ENCODE peak calls at places on chromosomes 7 and 10, in eight cellular contexts. One of them, this sample, is unnamed.

GRCh38 chr10:77029684-77030407 is 607.8 kb downstream of the KCNMA1 start:
- DNase-seq in nephron progenitor cell: no peak
- DNase-seq in mesothelial cell of epicardium: no peak
- DNase-seq in heart right ventricle: no peak
- DNase-seq in BJ: no peak
- DNase-seq in lower lobe of right lung: no peak
- DNase-seq in A549: no peak
- DNase-seq in D721Med: no peak
- DNase-seq in this sample: no peak

GRCh38 chr10:86258488-86258887 is 108.1 kb downstream of the GRID1 start:
- DNase-seq in heart right ventricle: no peak
- DNase-seq in A549: no peak
- DNase-seq in nephron progenitor cell: no peak
- DNase-seq in mesothelial cell of epicardium: no peak
- DNase-seq in lower lobe of right lung: no peak
- DNase-seq in BJ: no peak
- DNase-seq in D721Med: no peak
- DNase-seq in this sample: no peak

GRCh38 chr7:87218941-87219544 is 489 bp downstream of the TMEM243 start:
- DNase-seq in nephron progenitor cell: peak; percentile 41
- DNase-seq in heart right ventricle: peak; percentile 59
- DNase-seq in mesothelial cell of epicardium: no peak
- DNase-seq in BJ: no peak
- DNase-seq in D721Med: no peak
- DNase-seq in lower lobe of right lung: peak; percentile 90
- DNase-seq in A549: peak; percentile 50
- DNase-seq in this sample: no peak

GRCh38 chr7:74325230-74325565 is 36.0 kb downstream of the CLIP2 start:
- DNase-seq in BJ: no peak
- DNase-seq in nephron progenitor cell: no peak
- DNase-seq in mesothelial cell of epicardium: no peak
- DNase-seq in heart right ventricle: no peak
- DNase-seq in A549: no peak
- DNase-seq in D721Med: no peak
- DNase-seq in lower lobe of right lung: no peak
- DNase-seq in this sample: no peak

GRCh38 chr7:111292026-111292430 is 201.1 kb downstream of the LRRN3 start:
- DNase-seq in lower lobe of right lung: no peak
- DNase-seq in A549: no peak
- DNase-seq in nephron progenitor cell: no peak
- DNase-seq in mesothelial cell of epicardium: no peak
- DNase-seq in D721Med: no peak
- DNase-seq in BJ: peak; percentile 39
- DNase-seq in heart right ventricle: no peak
- DNase-seq in this sample: no peak

GRCh38 chr7:38541440-38541839 is 89.7 kb downstream of the AMPH start:
- DNase-seq in BJ: no peak
- DNase-seq in lower lobe of right lung: no peak
- DNase-seq in A549: no peak
- DNase-seq in heart right ventricle: no peak
- DNase-seq in nephron progenitor cell: no peak
- DNase-seq in mesothelial cell of epicardium: no peak
- DNase-seq in D721Med: no peak
- DNase-seq in this sample: no peak

GRCh38 chr10:21084700-21085099 is 187.6 kb upstream of the NEBL start:
- DNase-seq in mesothelial cell of epicardium: no peak
- DNase-seq in D721Med: no peak
- DNase-seq in A549: no peak
- DNase-seq in heart right ventricle: no peak
- DNase-seq in BJ: no peak
- DNase-seq in nephron progenitor cell: no peak
- DNase-seq in lower lobe of right lung: no peak
- DNase-seq in this sample: no peak

GRCh38 chr10:54133201-54133600 is 667.8 kb downstream of the PCDH15 start:
- DNase-seq in nephron progenitor cell: no peak
- DNase-seq in BJ: no peak
- DNase-seq in heart right ventricle: no peak
- DNase-seq in D721Med: no peak
- DNase-seq in A549: no peak
- DNase-seq in mesothelial cell of epicardium: no peak
- DNase-seq in lower lobe of right lung: no peak
- DNase-seq in this sample: no peak

GRCh38 chr7:42091461-42092229 is 145.4 kb downstream of the GLI3 start:
- DNase-seq in mesothelial cell of epicardium: no peak
- DNase-seq in lower lobe of right lung: no peak
- DNase-seq in A549: no peak
- DNase-seq in heart right ventricle: no peak
- DNase-seq in BJ: no peak
- DNase-seq in nephron progenitor cell: peak; percentile 38
- DNase-seq in D721Med: no peak
- DNase-seq in this sample: peak; percentile 26

GRCh38 chr10:77023396-77023795 is 614.2 kb downstream of the KCNMA1 start:
- DNase-seq in nephron progenitor cell: no peak
- DNase-seq in BJ: no peak
- DNase-seq in A549: no peak
- DNase-seq in mesothelial cell of epicardium: no peak
- DNase-seq in heart right ventricle: no peak
- DNase-seq in D721Med: no peak
- DNase-seq in lower lobe of right lung: no peak
- DNase-seq in this sample: no peak

GRCh38 chr10:60490013-60490412 is 100.3 kb upstream of the ANK3 start:
- DNase-seq in nephron progenitor cell: no peak
- DNase-seq in heart right ventricle: no peak
- DNase-seq in D721Med: no peak
- DNase-seq in mesothelial cell of epicardium: no peak
- DNase-seq in A549: no peak
- DNase-seq in BJ: no peak
- DNase-seq in lower lobe of right lung: no peak
- DNase-seq in this sample: no peak

GRCh38 chr10:102504179-102504975 is 605 bp downstream of the SUFU start:
- DNase-seq in D721Med: no peak
- DNase-seq in heart right ventricle: peak; percentile 37
- DNase-seq in lower lobe of right lung: peak; percentile 55
- DNase-seq in nephron progenitor cell: peak; percentile 67
- DNase-seq in A549: no peak
- DNase-seq in BJ: no peak
- DNase-seq in mesothelial cell of epicardium: peak; percentile 34
- DNase-seq in this sample: peak; percentile 44

GRCh38 chr7:112398534-112398933 is 51.7 kb upstream of the IFRD1 start:
- DNase-seq in heart right ventricle: no peak
- DNase-seq in mesothelial cell of epicardium: no peak
- DNase-seq in D721Med: no peak
- DNase-seq in A549: no peak
- DNase-seq in nephron progenitor cell: no peak
- DNase-seq in lower lobe of right lung: no peak
- DNase-seq in BJ: no peak
- DNase-seq in this sample: no peak

GRCh38 chr10:72803119-72803505 is 90.4 kb upstream of the OIT3 start:
- DNase-seq in D721Med: no peak
- DNase-seq in BJ: no peak
- DNase-seq in heart right ventricle: no peak
- DNase-seq in nephron progenitor cell: no peak
- DNase-seq in mesothelial cell of epicardium: no peak
- DNase-seq in lower lobe of right lung: no peak
- DNase-seq in A549: no peak
- DNase-seq in this sample: no peak

GRCh38 chr10:72800741-72801092 is 92.8 kb upstream of the OIT3 start:
- DNase-seq in lower lobe of right lung: no peak
- DNase-seq in mesothelial cell of epicardium: no peak
- DNase-seq in nephron progenitor cell: no peak
- DNase-seq in heart right ventricle: no peak
- DNase-seq in BJ: no peak
- DNase-seq in D721Med: no peak
- DNase-seq in A549: no peak
- DNase-seq in this sample: no peak

GRCh38 chr10:72802291-72803118 is 91.0 kb upstream of the OIT3 start:
- DNase-seq in BJ: no peak
- DNase-seq in heart right ventricle: no peak
- DNase-seq in D721Med: no peak
- DNase-seq in nephron progenitor cell: no peak
- DNase-seq in mesothelial cell of epicardium: no peak
- DNase-seq in A549: no peak
- DNase-seq in lower lobe of right lung: no peak
- DNase-seq in this sample: no peak

GRCh38 chr10:72801263-72801868 is 92.2 kb upstream of the OIT3 start:
- DNase-seq in heart right ventricle: no peak
- DNase-seq in lower lobe of right lung: no peak
- DNase-seq in D721Med: no peak
- DNase-seq in nephron progenitor cell: no peak
- DNase-seq in mesothelial cell of epicardium: no peak
- DNase-seq in BJ: no peak
- DNase-seq in A549: no peak
- DNase-seq in this sample: no peak

DNA sequence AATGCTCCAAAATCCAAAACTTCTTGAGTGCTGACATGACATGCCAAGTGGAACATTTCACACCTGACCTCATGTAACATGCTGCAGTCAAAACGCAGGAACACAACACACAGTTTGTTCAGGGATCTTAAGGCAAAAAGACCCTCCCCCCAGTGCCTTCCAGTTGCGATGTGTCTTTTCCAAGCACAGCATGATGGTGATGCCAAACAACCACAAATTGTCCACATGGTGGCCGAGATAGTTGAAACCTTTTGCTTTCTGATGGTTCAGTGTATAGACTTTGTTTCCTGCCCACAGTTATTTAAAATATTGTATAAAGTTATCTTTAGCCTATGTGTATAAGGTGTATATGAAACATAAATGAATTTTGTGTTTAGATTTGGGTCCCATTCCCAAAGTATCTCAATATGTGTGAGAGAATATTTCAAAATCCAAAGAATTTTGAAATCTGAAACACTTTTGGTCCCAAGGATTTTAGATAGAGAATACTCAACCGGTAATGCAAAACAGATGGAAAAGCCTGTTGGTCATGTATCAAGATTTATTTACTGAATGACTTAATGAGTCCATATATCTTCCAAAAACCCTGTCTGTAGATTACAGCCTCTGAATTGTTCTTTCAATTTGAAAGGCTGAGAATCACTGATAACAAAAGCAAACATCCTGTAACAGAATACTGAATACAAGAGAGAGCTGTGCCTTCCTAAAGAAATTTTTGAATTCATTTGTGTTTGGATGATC is 93.4 kb upstream of the OIT3 start:
- DNase-seq in mesothelial cell of epicardium: no peak
- DNase-seq in heart right ventricle: no peak
- DNase-seq in A549: no peak
- DNase-seq in D721Med: no peak
- DNase-seq in nephron progenitor cell: no peak
- DNase-seq in lower lobe of right lung: no peak
- DNase-seq in BJ: no peak
- DNase-seq in this sample: no peak
- TF ChIP-seq CTCF in mesothelial cell of epicardium: no peak
- TF ChIP-seq CTCF in heart right ventricle: no peak
- TF ChIP-seq CTCF in A549: no peak
- TF ChIP-seq CTCF in D721Med: no peak
- TF ChIP-seq CTCF in nephron progenitor cell: no peak
- TF ChIP-seq CTCF in lower lobe of right lung: no peak
- TF ChIP-seq CTCF in BJ: no peak
- TF ChIP-seq CTCF in this sample: peak; percentile 16

DNA sequence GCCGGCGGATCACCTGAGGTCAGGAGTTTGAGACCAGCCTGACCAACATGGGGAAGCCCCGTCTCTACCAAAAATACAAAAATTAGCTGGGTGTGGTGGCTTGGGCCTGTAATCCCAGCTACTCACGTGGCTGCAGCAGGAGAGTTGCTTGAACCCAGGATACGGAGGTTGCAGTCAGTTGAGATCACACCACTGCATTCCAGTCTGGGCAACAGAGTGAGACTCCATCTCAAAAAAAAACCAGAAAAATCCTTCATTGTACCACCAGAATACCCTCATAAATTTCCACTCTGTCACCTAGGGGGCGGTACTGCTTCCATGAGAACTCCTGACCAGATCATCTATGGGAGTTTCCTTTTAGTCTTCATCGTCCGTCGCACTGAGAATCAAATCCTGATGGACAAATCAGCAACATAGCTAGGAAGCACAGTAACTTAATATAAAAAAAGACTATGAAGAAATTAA is 225.8 kb upstream of the KLF14 start:
- DNase-seq in A549: peak; percentile 87
- DNase-seq in lower lobe of right lung: no peak
- DNase-seq in BJ: no peak
- DNase-seq in mesothelial cell of epicardium: no peak
- DNase-seq in D721Med: no peak
- DNase-seq in heart right ventricle: no peak
- DNase-seq in nephron progenitor cell: no peak
- DNase-seq in this sample: no peak
- TF ChIP-seq CTCF in A549: peak; percentile 77
- TF ChIP-seq CTCF in lower lobe of right lung: no peak
- TF ChIP-seq CTCF in BJ: peak; percentile 61
- TF ChIP-seq CTCF in mesothelial cell of epicardium: peak; percentile 29
- TF ChIP-seq CTCF in D721Med: peak; percentile 4
- TF ChIP-seq CTCF in heart right ventricle: peak; percentile 38
- TF ChIP-seq CTCF in nephron progenitor cell: no peak
- TF ChIP-seq CTCF in this sample: peak; percentile 12

GRCh38 chr10:1660815-1661214 is 76.5 kb downstream of the ADARB2 start:
- DNase-seq in mesothelial cell of epicardium: no peak
- DNase-seq in A549: no peak
- DNase-seq in D721Med: no peak
- DNase-seq in BJ: no peak
- DNase-seq in heart right ventricle: no peak
- DNase-seq in nephron progenitor cell: no peak
- DNase-seq in lower lobe of right lung: no peak
- DNase-seq in this sample: no peak

GRCh38 chr10:1661861-1662260 is 75.5 kb downstream of the ADARB2 start:
- DNase-seq in D721Med: no peak
- DNase-seq in heart right ventricle: no peak
- DNase-seq in nephron progenitor cell: no peak
- DNase-seq in lower lobe of right lung: no peak
- DNase-seq in mesothelial cell of epicardium: no peak
- DNase-seq in A549: no peak
- DNase-seq in BJ: no peak
- DNase-seq in this sample: no peak

GRCh38 chr10:1661416-1661815 is 75.9 kb downstream of the ADARB2 start:
- DNase-seq in mesothelial cell of epicardium: no peak
- DNase-seq in nephron progenitor cell: no peak
- DNase-seq in A549: no peak
- DNase-seq in heart right ventricle: no peak
- DNase-seq in BJ: no peak
- DNase-seq in lower lobe of right lung: no peak
- DNase-seq in D721Med: no peak
- DNase-seq in this sample: no peak

GRCh38 chr10:1659221-1659791 is 78.0 kb downstream of the ADARB2 start:
- DNase-seq in lower lobe of right lung: no peak
- DNase-seq in heart right ventricle: no peak
- DNase-seq in BJ: no peak
- DNase-seq in D721Med: no peak
- DNase-seq in nephron progenitor cell: no peak
- DNase-seq in mesothelial cell of epicardium: no peak
- DNase-seq in A549: no peak
- DNase-seq in this sample: no peak

GRCh38 chr10:1660386-1660785 is 76.9 kb downstream of the ADARB2 start:
- DNase-seq in nephron progenitor cell: no peak
- DNase-seq in D721Med: no peak
- DNase-seq in mesothelial cell of epicardium: no peak
- DNase-seq in lower lobe of right lung: no peak
- DNase-seq in BJ: no peak
- DNase-seq in heart right ventricle: no peak
- DNase-seq in A549: no peak
- DNase-seq in this sample: no peak
- TF ChIP-seq CTCF in nephron progenitor cell: no peak
- TF ChIP-seq CTCF in D721Med: no peak
- TF ChIP-seq CTCF in mesothelial cell of epicardium: no peak
- TF ChIP-seq CTCF in lower lobe of right lung: no peak
- TF ChIP-seq CTCF in BJ: no peak
- TF ChIP-seq CTCF in heart right ventricle: no peak
- TF ChIP-seq CTCF in A549: no peak
- TF ChIP-seq CTCF in this sample: no peak

GRCh38 chr10:69936091-69936490 is 116.6 kb upstream of the MACROH2A2 start:
- DNase-seq in BJ: no peak
- DNase-seq in A549: peak; percentile 21
- DNase-seq in heart right ventricle: no peak
- DNase-seq in lower lobe of right lung: no peak
- DNase-seq in D721Med: no peak
- DNase-seq in nephron progenitor cell: no peak
- DNase-seq in mesothelial cell of epicardium: no peak
- DNase-seq in this sample: no peak
- TF ChIP-seq CTCF in BJ: peak; percentile 40
- TF ChIP-seq CTCF in A549: no peak
- TF ChIP-seq CTCF in heart right ventricle: no peak
- TF ChIP-seq CTCF in lower lobe of right lung: no peak
- TF ChIP-seq CTCF in D721Med: no peak
- TF ChIP-seq CTCF in nephron progenitor cell: no peak
- TF ChIP-seq CTCF in mesothelial cell of epicardium: no peak
- TF ChIP-seq CTCF in this sample: peak; percentile 22